ENCODE peak calls at places on chromosomes 5 and 9, in nine cellular contexts. One of them, this sample, is unnamed.

GRCh38 chr5:132013006-132013689 is 1.7 kb upstream of the ACSL6 start:
- DNase-seq in heart left ventricle: no peak
- DNase-seq in MCF 10A: no peak
- DNase-seq in epithelial cell of esophagus: no peak
- DNase-seq in GDM1: no peak
- DNase-seq in astrocyte of the spinal cord: no peak
- DNase-seq in central memory CD4-positive, alpha-beta T cell: no peak
- DNase-seq in caudate nucleus: no peak
- DNase-seq in NCI-H1105: no peak
- DNase-seq in this sample: no peak

GRCh38 chr5:5063533-5063953 is 76.6 kb upstream of the ADAMTS16 start:
- DNase-seq in epithelial cell of esophagus: no peak
- DNase-seq in astrocyte of the spinal cord: no peak
- DNase-seq in NCI-H1105: no peak
- DNase-seq in heart left ventricle: no peak
- DNase-seq in GDM1: no peak
- DNase-seq in central memory CD4-positive, alpha-beta T cell: no peak
- DNase-seq in caudate nucleus: no peak
- DNase-seq in MCF 10A: peak; percentile 33
- DNase-seq in this sample: no peak

GRCh38 chr9:38621434-38622082 is 1.2 kb upstream of the ANKRD18A start:
- DNase-seq in epithelial cell of esophagus: peak; percentile 49
- DNase-seq in astrocyte of the spinal cord: peak; percentile 38
- DNase-seq in NCI-H1105: peak; percentile 9
- DNase-seq in MCF 10A: peak; percentile 57
- DNase-seq in heart left ventricle: no peak
- DNase-seq in caudate nucleus: peak; percentile 64
- DNase-seq in GDM1: no peak
- DNase-seq in central memory CD4-positive, alpha-beta T cell: peak; percentile 44
- DNase-seq in this sample: peak; percentile 22

GRCh38 chr5:96952118-96952750 is 16.4 kb downstream of the LNPEP start:
- DNase-seq in caudate nucleus: no peak
- DNase-seq in GDM1: no peak
- DNase-seq in central memory CD4-positive, alpha-beta T cell: no peak
- DNase-seq in epithelial cell of esophagus: no peak
- DNase-seq in MCF 10A: no peak
- DNase-seq in astrocyte of the spinal cord: no peak
- DNase-seq in heart left ventricle: no peak
- DNase-seq in NCI-H1105: no peak
- DNase-seq in this sample: no peak

GRCh38 chr5:136199408-136199807 is 6.4 kb upstream of the SMIM32 start:
- DNase-seq in NCI-H1105: no peak
- DNase-seq in central memory CD4-positive, alpha-beta T cell: no peak
- DNase-seq in GDM1: no peak
- DNase-seq in MCF 10A: no peak
- DNase-seq in astrocyte of the spinal cord: no peak
- DNase-seq in caudate nucleus: no peak
- DNase-seq in epithelial cell of esophagus: no peak
- DNase-seq in heart left ventricle: no peak
- DNase-seq in this sample: no peak

GRCh38 chr9:69324549-69325401 is at the start of gene ENTREP1:
- DNase-seq in MCF 10A: peak; percentile 57
- DNase-seq in caudate nucleus: peak; percentile 78
- DNase-seq in heart left ventricle: peak; percentile 86
- DNase-seq in GDM1: no peak
- DNase-seq in NCI-H1105: peak; percentile 67
- DNase-seq in astrocyte of the spinal cord: peak; percentile 18
- DNase-seq in epithelial cell of esophagus: peak; percentile 81
- DNase-seq in central memory CD4-positive, alpha-beta T cell: no peak
- DNase-seq in this sample: no peak

GRCh38 chr9:134063876-134064450 is 3.9 kb downstream of the BRD3 start:
- DNase-seq in GDM1: no peak
- DNase-seq in caudate nucleus: no peak
- DNase-seq in epithelial cell of esophagus: no peak
- DNase-seq in heart left ventricle: no peak
- DNase-seq in MCF 10A: no peak
- DNase-seq in NCI-H1105: no peak
- DNase-seq in astrocyte of the spinal cord: no peak
- DNase-seq in central memory CD4-positive, alpha-beta T cell: no peak
- DNase-seq in this sample: no peak

GRCh38 chr9:117526674-117527073 is 111.8 kb upstream of the ASTN2 start:
- DNase-seq in MCF 10A: no peak
- DNase-seq in caudate nucleus: no peak
- DNase-seq in astrocyte of the spinal cord: no peak
- DNase-seq in NCI-H1105: no peak
- DNase-seq in epithelial cell of esophagus: no peak
- DNase-seq in heart left ventricle: no peak
- DNase-seq in GDM1: no peak
- DNase-seq in central memory CD4-positive, alpha-beta T cell: no peak
- DNase-seq in this sample: no peak

GRCh38 chr9:84174486-84174885 is 166.1 kb downstream of the SLC28A3 start:
- DNase-seq in NCI-H1105: no peak
- DNase-seq in central memory CD4-positive, alpha-beta T cell: no peak
- DNase-seq in caudate nucleus: no peak
- DNase-seq in heart left ventricle: no peak
- DNase-seq in astrocyte of the spinal cord: no peak
- DNase-seq in MCF 10A: no peak
- DNase-seq in epithelial cell of esophagus: no peak
- DNase-seq in GDM1: no peak
- DNase-seq in this sample: no peak

GRCh38 chr5:53110156-53110555 is 599 bp upstream of the MOCS2 start:
- DNase-seq in GDM1: no peak
- DNase-seq in central memory CD4-positive, alpha-beta T cell: no peak
- DNase-seq in astrocyte of the spinal cord: no peak
- DNase-seq in epithelial cell of esophagus: no peak
- DNase-seq in caudate nucleus: no peak
- DNase-seq in MCF 10A: no peak
- DNase-seq in heart left ventricle: no peak
- DNase-seq in NCI-H1105: no peak
- DNase-seq in this sample: no peak

GRCh38 chr5:180370861-180371641 is 17.9 kb upstream of the GFPT2 start:
- DNase-seq in epithelial cell of esophagus: no peak
- DNase-seq in caudate nucleus: peak; percentile 54
- DNase-seq in astrocyte of the spinal cord: no peak
- DNase-seq in MCF 10A: no peak
- DNase-seq in NCI-H1105: no peak
- DNase-seq in central memory CD4-positive, alpha-beta T cell: no peak
- DNase-seq in heart left ventricle: peak; percentile 47
- DNase-seq in GDM1: no peak
- DNase-seq in this sample: no peak

GRCh38 chr5:154728884-154729283 is 26.3 kb upstream of the LARP1 start:
- DNase-seq in astrocyte of the spinal cord: no peak
- DNase-seq in GDM1: no peak
- DNase-seq in NCI-H1105: no peak
- DNase-seq in epithelial cell of esophagus: no peak
- DNase-seq in caudate nucleus: no peak
- DNase-seq in heart left ventricle: no peak
- DNase-seq in MCF 10A: no peak
- DNase-seq in central memory CD4-positive, alpha-beta T cell: no peak
- DNase-seq in this sample: no peak

GRCh38 chr9:112921549-112921948 is 30.9 kb upstream of the SLC46A2 start:
- DNase-seq in GDM1: peak; percentile 38
- DNase-seq in astrocyte of the spinal cord: peak; percentile 48
- DNase-seq in epithelial cell of esophagus: peak; percentile 68
- DNase-seq in MCF 10A: peak; percentile 53
- DNase-seq in heart left ventricle: no peak
- DNase-seq in central memory CD4-positive, alpha-beta T cell: no peak
- DNase-seq in NCI-H1105: no peak
- DNase-seq in caudate nucleus: peak; percentile 1
- DNase-seq in this sample: no peak

GRCh38 chr5:42015681-42016080 is 90.6 kb downstream of the FBXO4 start:
- DNase-seq in central memory CD4-positive, alpha-beta T cell: no peak
- DNase-seq in NCI-H1105: no peak
- DNase-seq in astrocyte of the spinal cord: no peak
- DNase-seq in epithelial cell of esophagus: no peak
- DNase-seq in caudate nucleus: no peak
- DNase-seq in MCF 10A: no peak
- DNase-seq in heart left ventricle: no peak
- DNase-seq in GDM1: no peak
- DNase-seq in this sample: no peak